ENCODE peak calls at places on chromosomes 6 and 20, in six cellular contexts. Z is lower leg skin, W is GM13976, D is A549, O is right lobe of liver, S is PC-3. E is an unnamed sample.

GRCh38 chr6:134846031-134846430 is 103.9 kb downstream of the ALDH8A1 start:
- DNase-seq in Z (no peak), W (no peak), D (no peak), O (no peak), S (no peak), E (no peak)

GRCh38 chr6:105174512-105174911 is 5.3 kb downstream of the POPDC3 start:
- DNase-seq in Z (no peak), W (no peak), D (no peak), O (no peak), S (peak), E (no peak)

GRCh38 chr20:47701612-47702011 is 83.7 kb downstream of the SULF2 start:
- DNase-seq in Z (no peak), W (no peak), D (no peak), O (no peak), S (no peak), E (no peak)

GRCh38 chr6:159788757-159789376 is 535 bp downstream of the TCP1 start:
- DNase-seq in Z (peak), W (peak), D (peak), O (peak), S (peak), E (peak)

GRCh38 chr20:26295006-26295405 is 598.4 kb upstream of the ZNF337 start:
- DNase-seq in Z (no peak), W (no peak), D (no peak), O (no peak), S (no peak), E (no peak)

GRCh38 chr6:72579865-72580264 is 42.0 kb upstream of the KCNQ5 start:
- DNase-seq in Z (no peak), W (no peak), D (no peak), O (no peak), S (no peak), E (no peak)

GRCh38 chr6:139133272-139133671 is 1.6 kb upstream of the HECA start:
- DNase-seq in Z (peak), W (no peak), D (no peak), O (no peak), S (no peak), E (no peak)

GRCh38 chr6:26295691-26296555 is 69.1 kb upstream of the BTN3A2 start:
- DNase-seq in Z (no peak), W (no peak), D (no peak), O (no peak), S (peak), E (no peak)

GRCh38 chr20:49104365-49104648 is 58.2 kb downstream of the CSE1L start:
- DNase-seq in Z (no peak), W (no peak), D (no peak), O (no peak), S (no peak), E (no peak)

GRCh38 chr20:41413169-41413568 is 46.6 kb upstream of the EMILIN3 start:
- DNase-seq in Z (no peak), W (no peak), D (no peak), O (no peak), S (no peak), E (no peak)

GRCh38 chr6:155894758-155895157 is 439.1 kb upstream of the NOX3 start:
- DNase-seq in Z (no peak), W (no peak), D (no peak), O (no peak), S (no peak), E (no peak)

GRCh38 chr6:34953084-34954025 is 64.3 kb downstream of the ANKS1A start:
- DNase-seq in Z (no peak), W (no peak), D (peak), O (no peak), S (peak), E (no peak)

GRCh38 chr6:112149719-112150263 is 62.4 kb downstream of the FAM229B start:
- DNase-seq in Z (no peak), W (no peak), D (no peak), O (no peak), S (no peak), E (no peak)

GRCh38 chr20:1263853-1264252 is 2.2 kb upstream of the SNPH start:
- DNase-seq in Z (no peak), W (no peak), D (no peak), O (no peak), S (no peak), E (no peak)

GRCh38 chr6:81241126-81241525 is 511.4 kb downstream of the TENT5A start:
- DNase-seq in Z (no peak), W (no peak), D (no peak), O (no peak), S (no peak), E (no peak)

GRCh38 chr6:142842423-142843261 is 102.3 kb downstream of the HIVEP2 start:
- DNase-seq in Z (no peak), W (peak), D (no peak), O (no peak), S (peak), E (no peak)

GRCh38 chr6:136517002-136517401 is 33.2 kb downstream of the MAP7 start:
- DNase-seq in Z (no peak), W (no peak), D (peak), O (no peak), S (peak), E (no peak)

GRCh38 chr20:3914446-3914845 is 25.3 kb downstream of the PANK2 start:
- DNase-seq in Z (peak), W (no peak), D (no peak), O (no peak), S (no peak), E (no peak)

GRCh38 chr20:17643531-17644188 is 38.4 kb downstream of the RRBP1 start:
- DNase-seq in Z (no peak), W (no peak), D (no peak), O (peak), S (no peak), E (no peak)

GRCh38 chr6:41426888-41427641 is 91.7 kb downstream of the NCR2 start:
- DNase-seq in Z (no peak), W (no peak), D (no peak), O (no peak), S (no peak), E (no peak)

GRCh38 chr20:63498950-63499332 is at the start of gene EEF1A2:
- DNase-seq in Z (no peak), W (no peak), D (peak), O (peak), S (peak), E (no peak)

GRCh38 chr6:16324184-16324583 is 85.8 kb downstream of the GMPR start:
- DNase-seq in Z (peak), W (no peak), D (no peak), O (no peak), S (no peak), E (no peak)

GRCh38 chr6:100084301-100085161 is 90.5 kb upstream of the MCHR2 start:
- DNase-seq in Z (no peak), W (no peak), D (no peak), O (no peak), S (no peak), E (no peak)

GRCh38 chr6:28357036-28357435 is 7.3 kb downstream of the ZKSCAN3 start:
- DNase-seq in Z (no peak), W (no peak), D (no peak), O (no peak), S (peak), E (no peak)

GRCh38 chr20:9040874-9041524 is 27.9 kb upstream of the PLCB4 start:
- DNase-seq in Z (no peak), W (no peak), D (no peak), O (no peak), S (no peak), E (no peak)

GRCh38 chr20:49559411-49560081 is 8.4 kb downstream of the PTGIS start:
- DNase-seq in Z (peak), W (no peak), D (no peak), O (no peak), S (no peak), E (no peak)

GRCh38 chr6:107714104-107714503 is 110.0 kb downstream of the SCML4 start:
- DNase-seq in Z (peak), W (no peak), D (no peak), O (no peak), S (no peak), E (no peak)

GRCh38 chr20:49989234-49990065 is 6.7 kb downstream of the SNAI1 start:
- DNase-seq in Z (peak), W (no peak), D (no peak), O (no peak), S (no peak), E (peak)

GRCh38 chr20:17940447-17940971 is 28.1 kb downstream of the SNX5 start:
- DNase-seq in Z (no peak), W (no peak), D (no peak), O (no peak), S (no peak), E (no peak)

GRCh38 chr6:82862543-82862942 is 203.1 kb downstream of the UBE3D start:
- DNase-seq in Z (no peak), W (no peak), D (no peak), O (no peak), S (peak), E (no peak)

GRCh38 chr6:11021003-11021402 is 23.1 kb downstream of the ELOVL2 start:
- DNase-seq in Z (no peak), W (no peak), D (no peak), O (no peak), S (no peak), E (no peak)

DNA sequence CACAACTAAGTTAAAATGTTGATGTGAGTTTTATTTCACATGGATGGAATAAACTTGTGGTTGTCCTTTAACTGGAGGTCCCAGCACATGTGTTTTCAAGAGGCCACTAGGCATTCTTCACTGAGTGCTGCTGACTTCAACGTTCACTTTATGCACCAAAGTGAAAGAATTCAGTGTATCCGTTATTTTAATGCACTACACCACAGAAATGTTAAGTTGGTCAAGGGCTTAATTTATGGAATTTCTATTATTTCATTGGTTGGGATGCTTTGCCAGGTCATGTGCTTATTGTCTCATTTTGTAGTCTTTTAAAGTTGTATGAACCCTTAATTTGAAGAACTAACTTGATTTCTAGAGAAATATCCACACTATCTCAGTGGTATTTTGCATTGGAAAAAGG is 106.4 kb downstream of the PPP1R14C start:
- DNase-seq in Z (no peak), W (no peak), D (no peak), O (no peak), S (no peak), E (no peak)
- TF ChIP-seq CTCF in Z (no peak), W (no peak), D (no peak), O (no peak), S (no peak), E (no peak)

GRCh38 chr20:23752481-23753193 is 1.9 kb upstream of the CST1 start:
- DNase-seq in Z (no peak), W (no peak), D (no peak), O (no peak), S (no peak), E (no peak)

GRCh38 chr20:23753194-23753548 is 2.4 kb upstream of the CST1 start:
- DNase-seq in Z (no peak), W (no peak), D (no peak), O (no peak), S (no peak), E (no peak)

GRCh38 chr20:23752019-23752418 is 1.3 kb upstream of the CST1 start:
- DNase-seq in Z (no peak), W (no peak), D (no peak), O (no peak), S (no peak), E (no peak)

GRCh38 chr20:23746321-23746720 is 4.4 kb downstream of the CST1 start:
- DNase-seq in Z (no peak), W (no peak), D (no peak), O (no peak), S (no peak), E (no peak)

DNA sequence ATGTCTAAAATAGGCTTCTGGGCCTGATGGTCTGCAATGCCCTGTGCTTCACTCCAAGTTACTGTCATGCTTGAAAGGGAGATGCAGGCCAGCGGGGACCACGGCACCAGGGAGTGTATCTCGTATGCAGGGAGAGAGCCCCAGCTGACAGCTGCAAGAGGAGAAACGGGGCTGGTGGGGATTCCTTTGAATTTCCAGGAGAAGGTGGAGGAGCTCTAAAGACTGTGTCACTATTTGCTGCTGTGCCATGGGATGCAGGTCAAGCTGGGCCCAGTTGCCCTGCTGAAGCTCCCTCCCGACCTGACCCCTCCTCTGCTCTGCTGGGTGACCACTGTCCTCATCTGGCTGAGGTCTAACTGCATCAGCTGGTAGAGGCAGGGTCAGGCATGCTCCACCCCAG is 989 bp downstream of the CST1 start:
- DNase-seq in Z (no peak), W (no peak), D (no peak), O (no peak), S (no peak), E (no peak)
- TF ChIP-seq CTCF in Z (no peak), W (no peak), D (no peak), O (no peak), S (no peak), E (no peak)

GRCh38 chr20:37693629-37694626 is at the start of gene CTNNBL1:
- DNase-seq in Z (peak), W (peak), D (peak), O (peak), S (peak), E (peak)
- TF ChIP-seq CTCF in Z (no peak), W (no peak), D (no peak), O (no peak), S (no peak), E (no peak)

GRCh38 chr20:11624704-11625103 is 293.0 kb upstream of the BTBD3 start:
- DNase-seq in Z (no peak), W (no peak), D (no peak), O (no peak), S (no peak), E (no peak)

GRCh38 chr20:11626551-11626950 is 291.1 kb upstream of the BTBD3 start:
- DNase-seq in Z (no peak), W (no peak), D (no peak), O (no peak), S (no peak), E (no peak)
- TF ChIP-seq CTCF in Z (no peak), W (no peak), D (no peak), O (no peak), S (no peak), E (no peak)

GRCh38 chr6:79928478-79928998 is 18.8 kb downstream of the ELOVL4 start:
- DNase-seq in Z (no peak), W (no peak), D (no peak), O (no peak), S (no peak), E (no peak)
- TF ChIP-seq CTCF in Z (no peak), W (no peak), D (no peak), O (no peak), S (no peak), E (no peak)